ENCODE peak calls at places on chromosomes 5 and 9, in ten cellular contexts. F, H, O, D, J, L, K, U, A and I are unnamed samples.

GRCh38 chr5:68147659-68148058 is 67.9 kb upstream of the PIK3R1 start:
- DNase-seq in F (peak; percentile 19), H (no peak), O (no peak), D (no peak), J (no peak), L (no peak), K (no peak), U (no peak), A (no peak), I (no peak)

GRCh38 chr5:78003442-78003841 is 227.3 kb upstream of the TBCA start:
- DNase-seq in F (no peak), H (no peak), O (no peak), D (no peak), J (no peak), L (no peak), K (no peak), U (no peak), A (no peak), I (no peak)

GRCh38 chr5:133884525-133885311 is 83.7 kb downstream of the C5orf15 start:
- DNase-seq in F (peak; percentile 68), H (no peak), O (no peak), D (no peak), J (no peak), L (no peak), K (no peak), U (no peak), A (no peak), I (no peak)

GRCh38 chr9:128917151-128917849 is 3.5 kb upstream of the PHYHD1 start:
- DNase-seq in F (peak; percentile 88), H (no peak), O (peak; percentile 78), D (no peak), J (no peak), L (no peak), K (peak; percentile 84), U (peak; percentile 63), A (peak; percentile 71), I (no peak)

GRCh38 chr5:44388504-44389409 is 463 bp downstream of the FGF10 start:
- DNase-seq in F (peak; percentile 44), H (no peak), O (no peak), D (no peak), J (no peak), L (peak; percentile 11), K (peak; percentile 40), U (no peak), A (no peak), I (no peak)

GRCh38 chr9:99411068-99411467 is 189.0 kb downstream of the SEC61B start:
- DNase-seq in F (peak; percentile 71), H (no peak), O (peak; percentile 60), D (no peak), J (no peak), L (no peak), K (no peak), U (no peak), A (no peak), I (no peak)

GRCh38 chr5:16551628-16552027 is 65.2 kb downstream of the RETREG1 start:
- DNase-seq in F (no peak), H (no peak), O (no peak), D (no peak), J (no peak), L (no peak), K (no peak), U (no peak), A (no peak), I (no peak)

GRCh38 chr5:168929656-168930055 is 350.5 kb upstream of the PANK3 start:
- DNase-seq in F (no peak), H (no peak), O (no peak), D (no peak), J (no peak), L (no peak), K (no peak), U (no peak), A (no peak), I (no peak)

GRCh38 chr9:88949425-88949824 is 41.8 kb upstream of the S1PR3 start:
- DNase-seq in F (peak; percentile 90), H (no peak), O (no peak), D (no peak), J (no peak), L (no peak), K (no peak), U (no peak), A (no peak), I (no peak)

GRCh38 chr5:102843997-102844396 is 88.9 kb downstream of the PAM start:
- DNase-seq in F (peak; percentile 39), H (no peak), O (no peak), D (no peak), J (no peak), L (no peak), K (no peak), U (no peak), A (no peak), I (no peak)

GRCh38 chr5:179805070-179805528 is 1.6 kb downstream of the MGAT4B start:
- DNase-seq in F (no peak), H (no peak), O (no peak), D (no peak), J (no peak), L (no peak), K (no peak), U (peak; percentile 82), A (no peak), I (no peak)

GRCh38 chr5:78677777-78678668 is 29.5 kb upstream of the LHFPL2 start:
- DNase-seq in F (peak; percentile 99), H (no peak), O (peak; percentile 85), D (peak; percentile 84), J (peak; percentile 41), L (no peak), K (no peak), U (no peak), A (peak; percentile 54), I (no peak)

GRCh38 chr5:172503925-172504730 is 49.8 kb upstream of the SH3PXD2B start:
- DNase-seq in F (no peak), H (no peak), O (no peak), D (no peak), J (no peak), L (peak; percentile 8), K (no peak), U (peak; percentile 70), A (peak; percentile 67), I (no peak)

GRCh38 chr5:14295610-14296009 is 152.5 kb downstream of the TRIO start:
- DNase-seq in F (no peak), H (no peak), O (no peak), D (no peak), J (no peak), L (no peak), K (no peak), U (no peak), A (no peak), I (no peak)

GRCh38 chr9:111034146-111034545 is 4.1 kb downstream of the LPAR1 start:
- DNase-seq in F (no peak), H (no peak), O (no peak), D (no peak), J (no peak), L (no peak), K (no peak), U (no peak), A (no peak), I (no peak)

GRCh38 chr9:129609486-129610192 is 11.3 kb downstream of the C9orf50 start:
- DNase-seq in F (no peak), H (peak; percentile 17), O (no peak), D (no peak), J (no peak), L (no peak), K (peak; percentile 68), U (peak; percentile 77), A (no peak), I (no peak)

GRCh38 chr9:9950813-9951212 is 662.0 kb downstream of the PTPRD start:
- DNase-seq in F (peak; percentile 17), H (no peak), O (no peak), D (peak; percentile 47), J (no peak), L (no peak), K (no peak), U (no peak), A (no peak), I (no peak)

GRCh38 chr9:133277467-133277866 is 2.5 kb upstream of the ABO start:
- DNase-seq in F (no peak), H (no peak), O (no peak), D (no peak), J (no peak), L (no peak), K (no peak), U (no peak), A (no peak), I (no peak)

DNA sequence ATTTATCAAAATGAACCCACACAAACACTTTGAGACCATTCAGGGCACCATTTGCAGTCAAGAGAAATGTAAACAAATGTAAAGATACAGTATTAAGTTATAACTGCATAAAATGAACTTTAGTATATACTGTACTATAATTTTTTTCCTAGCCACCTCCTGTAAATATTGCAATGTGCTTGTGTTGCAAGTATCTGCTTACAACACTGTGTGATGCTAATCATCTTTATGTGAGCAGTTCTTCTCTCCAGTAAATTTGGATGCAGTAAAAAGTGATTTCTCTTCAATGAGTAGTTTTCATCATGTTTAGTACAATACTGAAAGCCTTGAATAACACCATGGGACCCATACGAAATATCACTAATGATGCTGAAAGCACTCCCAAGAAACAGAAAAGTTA is 9.4 kb downstream of the G3BP1 start:
- DNase-seq in F (no peak), H (no peak), O (no peak), D (no peak), J (no peak), L (no peak), K (no peak), U (no peak), A (no peak), I (no peak)
- TF ChIP-seq CTCF in F (no peak), H (no peak), O (no peak), D (no peak), J (no peak), L (no peak), K (no peak), U (no peak), A (no peak), I (no peak)

GRCh38 chr5:92922231-92922967 is 658.6 kb downstream of the NR2F1-AS1 start:
- DNase-seq in F (no peak), H (no peak), O (no peak), D (no peak), J (no peak), L (no peak), K (no peak), U (no peak), A (no peak), I (no peak)
- TF ChIP-seq CTCF in F (no peak), H (no peak), O (no peak), D (no peak), J (no peak), L (no peak), K (no peak), U (no peak), A (no peak), I (no peak)

GRCh38 chr9:83219154-83219923 is 156.4 kb upstream of the RASEF start:
- DNase-seq in F (peak; percentile 78), H (no peak), O (peak; percentile 59), D (peak; percentile 12), J (no peak), L (peak; percentile 65), K (peak; percentile 87), U (peak; percentile 89), A (peak; percentile 27), I (peak; percentile 59)
- TF ChIP-seq CTCF in F (peak; percentile 81), H (no peak), O (peak; percentile 34), D (peak; percentile 77), J (peak; percentile 62), L (peak; percentile 66), K (peak; percentile 74), U (peak; percentile 40), A (peak; percentile 47), I (peak; percentile 87)

DNA sequence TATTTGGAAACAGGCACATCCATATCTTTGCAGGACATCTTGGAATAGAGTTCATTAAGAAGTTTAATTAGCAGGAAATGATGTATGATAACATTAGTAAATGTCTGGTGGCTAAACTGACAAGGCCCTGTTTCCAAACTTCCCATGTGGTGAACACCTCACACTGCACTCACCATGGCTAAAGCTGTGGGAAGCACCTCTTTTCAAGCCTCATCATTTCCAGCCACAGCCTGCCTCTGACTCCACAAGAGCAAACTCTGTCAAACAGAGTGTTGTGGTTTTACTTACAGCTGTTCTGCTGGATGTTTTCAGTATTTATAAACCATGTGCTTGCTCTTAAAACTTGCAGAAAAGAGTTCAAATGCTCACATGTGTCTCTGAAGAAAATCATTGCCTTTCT is 14.9 kb upstream of the NDUFB6 start:
- DNase-seq in F (peak; percentile 38), H (no peak), O (no peak), D (no peak), J (peak; percentile 42), L (no peak), K (no peak), U (no peak), A (no peak), I (no peak)
- TF ChIP-seq CTCF in F (no peak), H (no peak), O (no peak), D (peak; percentile 5), J (peak; percentile 25), L (peak; percentile 9), K (no peak), U (no peak), A (no peak), I (no peak)